ENCODE peak calls at places on chromosomes 2 and 18, in six cellular contexts. Y is GM23338, T is OCI-LY7, H is DND-41, S is GM23248, D is SK-N-SH. F is an unnamed sample.

GRCh38 chr2:126668254-126668653 is 12.3 kb downstream of the GYPC start:
- DNase-seq in Y (no peak), T (no peak), H (no peak), S (no peak), D (no peak), F (no peak)

GRCh38 chr2:24592436-24593100 is 101.5 kb downstream of the NCOA1 start:
- DNase-seq in Y (peak; percentile 56), T (no peak), H (no peak), S (no peak), D (no peak), F (no peak)

GRCh38 chr2:30197570-30197969 is 33.8 kb upstream of the LBH start:
- DNase-seq in Y (peak; percentile 11), T (no peak), H (no peak), S (no peak), D (peak; percentile 35), F (peak; percentile 16)

GRCh38 chr2:237864940-237865622 is 5.7 kb downstream of the RAMP1 start:
- DNase-seq in Y (no peak), T (no peak), H (no peak), S (peak; percentile 37), D (peak; percentile 68), F (no peak)

GRCh38 chr2:36271266-36271665 is 84.3 kb upstream of the CRIM1 start:
- DNase-seq in Y (peak; percentile 33), T (no peak), H (no peak), S (no peak), D (no peak), F (no peak)

GRCh38 chr18:79410171-79410641 is 14.5 kb downstream of the NFATC1 start:
- DNase-seq in Y (no peak), T (no peak), H (no peak), S (no peak), D (no peak), F (no peak)

GRCh38 chr2:219252570-219252899 is 508 bp upstream of the TUBA4B start:
- DNase-seq in Y (no peak), T (no peak), H (no peak), S (peak; percentile 52), D (peak; percentile 43), F (peak; percentile 35)

GRCh38 chr2:223760838-223761502 is 76.4 kb downstream of the AP1S3 start:
- DNase-seq in Y (peak; percentile 64), T (peak; percentile 56), H (no peak), S (peak; percentile 96), D (peak; percentile 20), F (peak; percentile 26)

GRCh38 chr2:148527488-148528340 is 116.8 kb upstream of the EPC2 start:
- DNase-seq in Y (no peak), T (no peak), H (no peak), S (peak; percentile 16), D (no peak), F (no peak)

GRCh38 chr18:12334280-12335262 is 26.5 kb downstream of the TUBB6 start:
- DNase-seq in Y (peak; percentile 67), T (no peak), H (no peak), S (no peak), D (no peak), F (peak; percentile 70)

GRCh38 chr2:46010223-46010924 is 286.8 kb upstream of the EPAS1 start:
- DNase-seq in Y (no peak), T (no peak), H (no peak), S (no peak), D (no peak), F (no peak)

GRCh38 chr2:88680916-88681315 is 10.6 kb upstream of the RPIA start:
- DNase-seq in Y (no peak), T (no peak), H (no peak), S (no peak), D (no peak), F (no peak)

GRCh38 chr2:196176142-196176738 is 4.9 kb upstream of the STK17B start:
- DNase-seq in Y (no peak), T (peak; percentile 97), H (peak; percentile 96), S (no peak), D (no peak), F (no peak)

GRCh38 chr18:62187543-62188378 is 706 bp downstream of the RELCH start:
- DNase-seq in Y (peak; percentile 68), T (peak; percentile 39), H (peak; percentile 39), S (peak; percentile 73), D (no peak), F (peak; percentile 64)

GRCh38 chr2:111007757-111008688 is 112.7 kb upstream of the BCL2L11 start:
- DNase-seq in Y (no peak), T (no peak), H (no peak), S (no peak), D (no peak), F (no peak)

GRCh38 chr2:151569167-151569566 is 159.5 kb downstream of the RIF1 start:
- DNase-seq in Y (no peak), T (no peak), H (no peak), S (no peak), D (no peak), F (no peak)

GRCh38 chr2:104658840-104659591 is 194.9 kb upstream of the POU3F3 start:
- DNase-seq in Y (peak; percentile 63), T (no peak), H (no peak), S (no peak), D (no peak), F (peak; percentile 84)

GRCh38 chr2:62216616-62217015 is 20.7 kb downstream of the B3GNT2 start:
- DNase-seq in Y (no peak), T (no peak), H (no peak), S (peak; percentile 95), D (no peak), F (no peak)

GRCh38 chr2:25056391-25056821 is 14.5 kb downstream of the EFR3B start:
- DNase-seq in Y (no peak), T (no peak), H (no peak), S (no peak), D (no peak), F (no peak)

GRCh38 chr2:53787255-53787910 is 539 bp downstream of the ERLEC1 start:
- DNase-seq in Y (peak; percentile 8), T (peak; percentile 13), H (no peak), S (peak; percentile 72), D (peak; percentile 16), F (no peak)

GRCh38 chr18:9417081-9417841 is 58.1 kb upstream of the RALBP1 start:
- DNase-seq in Y (peak; percentile 7), T (no peak), H (no peak), S (peak; percentile 63), D (no peak), F (peak; percentile 49)

GRCh38 chr18:22210331-22210754 is 41.0 kb downstream of the GATA6 start:
- DNase-seq in Y (no peak), T (no peak), H (no peak), S (peak; percentile 76), D (no peak), F (no peak)

GRCh38 chr18:63476666-63477065 is at the start of gene SERPINB5:
- DNase-seq in Y (no peak), T (no peak), H (no peak), S (no peak), D (no peak), F (no peak)

GRCh38 chr2:72821983-72822382 is 3.9 kb downstream of the EXOC6B start:
- DNase-seq in Y (no peak), T (no peak), H (no peak), S (no peak), D (no peak), F (no peak)
- H3K4me3 ChIP-seq in Y (no peak overlapping the region), T (no peak overlapping the region), H (no peak overlapping the region), S (no peak overlapping the region), D (no peak overlapping the region), F (no peak overlapping the region)

DNA sequence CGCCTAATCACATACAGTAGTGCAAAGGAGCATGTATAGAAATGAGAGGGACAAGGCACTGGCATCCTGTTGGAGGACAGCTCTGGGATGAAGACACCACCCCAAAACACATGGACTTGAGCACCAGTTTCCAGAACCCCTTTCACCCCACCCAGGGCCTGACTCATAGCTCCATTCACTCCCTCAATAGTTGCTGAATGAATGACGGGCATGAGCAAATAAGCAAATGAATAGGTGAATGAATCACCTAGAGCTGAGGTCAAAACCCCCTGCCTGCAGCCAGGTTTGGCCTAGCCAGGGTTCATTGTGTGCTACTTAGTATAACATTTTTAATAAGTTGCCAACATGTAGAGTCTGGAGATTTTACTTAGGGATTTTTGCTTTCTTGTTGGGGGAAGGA is 66.4 kb downstream of the NRP2 start:
- DNase-seq in Y (peak; percentile 53), T (no peak), H (no peak), S (peak; percentile 48), D (no peak), F (no peak)
- H2AFZ ChIP-seq in Y (peak overlapping the region; percentile 38), T (no peak overlapping the region), H (no peak overlapping the region), S (no peak overlapping the region), D (no peak overlapping the region), F (no peak overlapping the region)

DNA sequence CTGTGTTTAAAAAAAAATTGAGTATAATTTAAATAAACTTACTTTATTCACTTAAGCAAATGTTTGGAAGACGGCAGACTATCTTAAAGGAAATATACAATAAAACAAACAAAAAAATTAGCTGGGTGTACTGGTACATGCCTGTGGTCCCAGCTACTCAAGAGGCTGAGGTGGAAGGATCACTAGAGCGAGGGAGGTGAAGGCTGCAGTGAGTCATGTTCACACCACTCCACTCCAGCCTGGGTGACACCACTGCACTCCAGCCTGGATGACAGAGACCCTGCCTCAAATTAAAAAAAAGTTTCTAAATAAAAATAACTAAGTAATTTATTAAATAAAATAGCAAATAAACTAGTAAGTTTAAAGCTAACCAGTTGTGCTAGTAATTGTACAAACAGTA is 7.5 kb downstream of the PUM2 start:
- DNase-seq in Y (no peak), T (no peak), H (no peak), S (peak; percentile 33), D (no peak), F (no peak)
- H4K20me1 ChIP-seq in Y (peaks cover 80% of the 10 kb centered on the region), T (peaks cover 78% of the 10 kb centered on the region), H (peaks cover 95% of the 10 kb centered on the region), S (peaks cover 64% of the 10 kb centered on the region), D (peaks cover 100% of the 10 kb centered on the region), F (peaks cover 100% of the 10 kb centered on the region)

DNA sequence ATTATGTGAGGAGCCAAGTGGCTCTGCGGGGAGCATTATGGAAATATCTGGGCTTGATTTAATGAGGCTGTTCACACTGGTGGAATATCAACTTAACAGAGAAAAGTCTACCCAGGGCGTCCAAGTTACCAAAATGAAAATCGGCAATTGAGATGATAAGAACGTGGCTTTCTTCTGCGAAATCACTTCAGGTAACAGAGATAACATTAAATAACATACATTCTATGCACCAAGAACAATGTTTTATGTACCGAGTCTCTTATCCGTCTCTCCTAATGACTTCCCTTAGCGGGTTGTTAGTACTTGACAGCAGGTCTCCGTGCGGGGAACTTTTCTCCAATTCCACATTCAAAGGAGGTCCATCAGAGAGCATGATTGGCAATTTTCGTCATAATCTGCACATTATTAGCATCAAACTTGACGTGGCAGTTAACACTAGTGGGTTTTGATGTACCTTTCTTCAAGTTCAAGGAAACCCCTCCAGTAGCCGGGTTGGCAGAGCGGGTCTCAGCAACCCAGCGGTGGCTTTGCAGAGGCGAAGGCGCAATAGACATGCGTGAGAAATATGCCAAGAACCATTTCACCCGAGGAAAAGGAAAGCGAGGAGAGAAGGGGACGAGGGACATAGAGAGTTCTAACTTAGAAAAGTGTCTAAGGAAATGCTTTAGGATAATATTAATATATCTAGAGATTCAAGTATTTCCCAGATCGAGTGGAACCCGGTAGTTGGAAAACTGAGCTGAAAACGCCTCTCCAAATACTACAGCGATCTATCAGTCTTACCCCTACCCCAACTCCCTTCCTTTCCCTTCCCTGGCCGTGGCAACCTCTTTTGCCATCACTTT is 5.1 kb downstream of the EVX2 start:
- DNase-seq in Y (no peak), T (no peak), H (no peak), S (no peak), D (no peak), F (no peak)
- H3K4me3 ChIP-seq in Y (peak overlapping the region; percentile 58), T (no peak overlapping the region), H (no peak overlapping the region), S (peak overlapping the region; percentile 63), D (no peak overlapping the region), F (peak overlapping the region; percentile 40)